ENCODE peak calls at places on chromosomes 3 and 15, in four cellular contexts. One of them, this sample, is unnamed.
A peak's percentile ranks its signal among the peaks of the same experiment; 100 is the strongest.

GRCh38 chr15:69760890-69761568 is 308.4 kb downstream of the RPLP1 start:
- DNase-seq in activated naive CD8-positive, alpha-beta T cell treated with anti-CD3 and anti-CD28 coated beads for 36 hours: peak; percentile 84
- DNase-seq in HEK293T: no peak
- DNase-seq in astrocyte of the spinal cord: peak; percentile 98
- DNase-seq in this sample: peak; percentile 97

GRCh38 chr15:62625421-62626033 is 417.0 kb upstream of the TPM1 start:
- DNase-seq in activated naive CD8-positive, alpha-beta T cell treated with anti-CD3 and anti-CD28 coated beads for 36 hours: no peak
- DNase-seq in HEK293T: no peak
- DNase-seq in astrocyte of the spinal cord: no peak
- DNase-seq in this sample: no peak

GRCh38 chr3:182508896-182509295 is 284.4 kb upstream of the ATP11B start:
- DNase-seq in activated naive CD8-positive, alpha-beta T cell treated with anti-CD3 and anti-CD28 coated beads for 36 hours: no peak
- DNase-seq in HEK293T: no peak
- DNase-seq in astrocyte of the spinal cord: no peak
- DNase-seq in this sample: no peak

GRCh38 chr3:126985143-126985985 is 2.4 kb downstream of the PLXNA1 start:
- DNase-seq in activated naive CD8-positive, alpha-beta T cell treated with anti-CD3 and anti-CD28 coated beads for 36 hours: no peak
- DNase-seq in HEK293T: no peak
- DNase-seq in astrocyte of the spinal cord: no peak
- DNase-seq in this sample: no peak

GRCh38 chr3:127560051-127560787 is 30.3 kb downstream of the TPRA1 start:
- DNase-seq in activated naive CD8-positive, alpha-beta T cell treated with anti-CD3 and anti-CD28 coated beads for 36 hours: no peak
- DNase-seq in HEK293T: no peak
- DNase-seq in astrocyte of the spinal cord: no peak
- DNase-seq in this sample: no peak

GRCh38 chr3:50591196-50591741 is 20.3 kb downstream of the CISH start:
- DNase-seq in activated naive CD8-positive, alpha-beta T cell treated with anti-CD3 and anti-CD28 coated beads for 36 hours: no peak
- DNase-seq in HEK293T: no peak
- DNase-seq in astrocyte of the spinal cord: no peak
- DNase-seq in this sample: no peak

GRCh38 chr15:50229336-50229735 is 36.2 kb downstream of the HDC start:
- DNase-seq in activated naive CD8-positive, alpha-beta T cell treated with anti-CD3 and anti-CD28 coated beads for 36 hours: no peak
- DNase-seq in HEK293T: no peak
- DNase-seq in astrocyte of the spinal cord: peak; percentile 15
- DNase-seq in this sample: no peak

GRCh38 chr3:72919520-72919919 is 31.7 kb downstream of the GXYLT2 start:
- DNase-seq in activated naive CD8-positive, alpha-beta T cell treated with anti-CD3 and anti-CD28 coated beads for 36 hours: no peak
- DNase-seq in HEK293T: no peak
- DNase-seq in astrocyte of the spinal cord: no peak
- DNase-seq in this sample: no peak

GRCh38 chr3:71069797-71070196 is 513.7 kb downstream of the FOXP1 start:
- DNase-seq in activated naive CD8-positive, alpha-beta T cell treated with anti-CD3 and anti-CD28 coated beads for 36 hours: peak; percentile 72
- DNase-seq in HEK293T: peak; percentile 62
- DNase-seq in astrocyte of the spinal cord: no peak
- DNase-seq in this sample: peak; percentile 57

GRCh38 chr3:8482960-8483665 is 18.5 kb upstream of the LMCD1 start:
- DNase-seq in activated naive CD8-positive, alpha-beta T cell treated with anti-CD3 and anti-CD28 coated beads for 36 hours: no peak
- DNase-seq in HEK293T: no peak
- DNase-seq in astrocyte of the spinal cord: peak; percentile 96
- DNase-seq in this sample: peak; percentile 93

GRCh38 chr3:25663324-25664065 is 1.2 kb downstream of the TOP2B start:
- DNase-seq in activated naive CD8-positive, alpha-beta T cell treated with anti-CD3 and anti-CD28 coated beads for 36 hours: peak; percentile 22
- DNase-seq in HEK293T: peak; percentile 30
- DNase-seq in astrocyte of the spinal cord: peak; percentile 44
- DNase-seq in this sample: peak; percentile 17

GRCh38 chr3:161890147-161890625 is 393.6 kb downstream of the OTOL1 start:
- DNase-seq in activated naive CD8-positive, alpha-beta T cell treated with anti-CD3 and anti-CD28 coated beads for 36 hours: no peak
- DNase-seq in HEK293T: no peak
- DNase-seq in astrocyte of the spinal cord: peak; percentile 97
- DNase-seq in this sample: peak; percentile 55

GRCh38 chr3:57382933-57383332 is 90.4 kb upstream of the ASB14 start:
- DNase-seq in activated naive CD8-positive, alpha-beta T cell treated with anti-CD3 and anti-CD28 coated beads for 36 hours: no peak
- DNase-seq in HEK293T: no peak
- DNase-seq in astrocyte of the spinal cord: peak; percentile 22
- DNase-seq in this sample: no peak

GRCh38 chr3:170811928-170812591 is 57.9 kb downstream of the RPL22L1 start:
- DNase-seq in activated naive CD8-positive, alpha-beta T cell treated with anti-CD3 and anti-CD28 coated beads for 36 hours: peak; percentile 46
- DNase-seq in HEK293T: peak; percentile 76
- DNase-seq in astrocyte of the spinal cord: peak; percentile 88
- DNase-seq in this sample: peak; percentile 83

GRCh38 chr3:16378920-16379319 is 113.9 kb downstream of the OXNAD1 start:
- DNase-seq in activated naive CD8-positive, alpha-beta T cell treated with anti-CD3 and anti-CD28 coated beads for 36 hours: no peak
- DNase-seq in HEK293T: no peak
- DNase-seq in astrocyte of the spinal cord: peak; percentile 50
- DNase-seq in this sample: peak; percentile 42

GRCh38 chr3:153749070-153749610 is 372.1 kb upstream of the ARHGEF26 start:
- DNase-seq in activated naive CD8-positive, alpha-beta T cell treated with anti-CD3 and anti-CD28 coated beads for 36 hours: no peak
- DNase-seq in HEK293T: no peak
- DNase-seq in astrocyte of the spinal cord: no peak
- DNase-seq in this sample: no peak

GRCh38 chr3:30611613-30612421 is 5.4 kb downstream of the TGFBR2 start:
- DNase-seq in activated naive CD8-positive, alpha-beta T cell treated with anti-CD3 and anti-CD28 coated beads for 36 hours: no peak
- DNase-seq in HEK293T: no peak
- DNase-seq in astrocyte of the spinal cord: no peak
- DNase-seq in this sample: peak; percentile 52

GRCh38 chr3:13548696-13549512 is at the start of gene FBLN2:
- DNase-seq in activated naive CD8-positive, alpha-beta T cell treated with anti-CD3 and anti-CD28 coated beads for 36 hours: peak; percentile 50
- DNase-seq in HEK293T: peak; percentile 84
- DNase-seq in astrocyte of the spinal cord: no peak
- DNase-seq in this sample: peak; percentile 64

GRCh38 chr3:162641869-162642350 is 1145.3 kb downstream of the OTOL1 start:
- DNase-seq in activated naive CD8-positive, alpha-beta T cell treated with anti-CD3 and anti-CD28 coated beads for 36 hours: no peak
- DNase-seq in HEK293T: no peak
- DNase-seq in astrocyte of the spinal cord: no peak
- DNase-seq in this sample: no peak

GRCh38 chr3:182789371-182789770 is 3.9 kb upstream of the ATP11B start:
- DNase-seq in activated naive CD8-positive, alpha-beta T cell treated with anti-CD3 and anti-CD28 coated beads for 36 hours: no peak
- DNase-seq in HEK293T: no peak
- DNase-seq in astrocyte of the spinal cord: no peak
- DNase-seq in this sample: no peak